ENCODE peak calls at places on chromosomes 7 and 10, in six cellular contexts. One of them, this sample, is unnamed.
A peak's percentile ranks its signal among the peaks of the same experiment; 100 is the strongest.

GRCh38 chr10:132705173-132705572 is 80.8 kb downstream of the NKX6-2 start:
- DNase-seq in left colon: peak; percentile 14
- DNase-seq in endothelial cell: no peak
- DNase-seq in activated gamma-delta T cell treated with Interleukin-2 at 50 U/mL for 16 hours: no peak
- DNase-seq in M059J: no peak
- DNase-seq in HCEC 1CT: no peak
- DNase-seq in this sample: no peak

GRCh38 chr10:68559872-68560200 is 301 bp upstream of the TET1 start:
- DNase-seq in left colon: no peak
- DNase-seq in endothelial cell: no peak
- DNase-seq in activated gamma-delta T cell treated with Interleukin-2 at 50 U/mL for 16 hours: peak; percentile 5
- DNase-seq in M059J: no peak
- DNase-seq in HCEC 1CT: no peak
- DNase-seq in this sample: peak; percentile 16

GRCh38 chr7:151711906-151712771 is 164.8 kb downstream of the PRKAG2 start:
- DNase-seq in left colon: no peak
- DNase-seq in endothelial cell: no peak
- DNase-seq in activated gamma-delta T cell treated with Interleukin-2 at 50 U/mL for 16 hours: no peak
- DNase-seq in M059J: peak; percentile 41
- DNase-seq in HCEC 1CT: no peak
- DNase-seq in this sample: no peak

GRCh38 chr7:8197994-8198698 is 63.8 kb downstream of the ICA1 start:
- DNase-seq in left colon: no peak
- DNase-seq in endothelial cell: no peak
- DNase-seq in activated gamma-delta T cell treated with Interleukin-2 at 50 U/mL for 16 hours: peak; percentile 36
- DNase-seq in M059J: no peak
- DNase-seq in HCEC 1CT: no peak
- DNase-seq in this sample: no peak

GRCh38 chr10:61169294-61169693 is 225.3 kb upstream of the RHOBTB1 start:
- DNase-seq in left colon: no peak
- DNase-seq in endothelial cell: no peak
- DNase-seq in activated gamma-delta T cell treated with Interleukin-2 at 50 U/mL for 16 hours: no peak
- DNase-seq in M059J: no peak
- DNase-seq in HCEC 1CT: no peak
- DNase-seq in this sample: no peak

GRCh38 chr10:113179270-113179669 is 229.2 kb downstream of the TCF7L2 start:
- DNase-seq in left colon: no peak
- DNase-seq in endothelial cell: no peak
- DNase-seq in activated gamma-delta T cell treated with Interleukin-2 at 50 U/mL for 16 hours: no peak
- DNase-seq in M059J: no peak
- DNase-seq in HCEC 1CT: no peak
- DNase-seq in this sample: no peak

GRCh38 chr7:9149499-9150082 is 716.2 kb downstream of the NXPH1 start:
- DNase-seq in left colon: no peak
- DNase-seq in endothelial cell: no peak
- DNase-seq in activated gamma-delta T cell treated with Interleukin-2 at 50 U/mL for 16 hours: no peak
- DNase-seq in M059J: no peak
- DNase-seq in HCEC 1CT: peak; percentile 18
- DNase-seq in this sample: no peak

GRCh38 chr7:101567231-101567630 is 61.9 kb downstream of the MYL10 start:
- DNase-seq in left colon: no peak
- DNase-seq in endothelial cell: no peak
- DNase-seq in activated gamma-delta T cell treated with Interleukin-2 at 50 U/mL for 16 hours: no peak
- DNase-seq in M059J: no peak
- DNase-seq in HCEC 1CT: no peak
- DNase-seq in this sample: no peak

GRCh38 chr10:102726274-102726673 is 11.8 kb downstream of the SFXN2 start:
- DNase-seq in left colon: no peak
- DNase-seq in endothelial cell: no peak
- DNase-seq in activated gamma-delta T cell treated with Interleukin-2 at 50 U/mL for 16 hours: no peak
- DNase-seq in M059J: peak; percentile 53
- DNase-seq in HCEC 1CT: peak; percentile 42
- DNase-seq in this sample: no peak

GRCh38 chr10:43026039-43026973 is 50.6 kb upstream of the RET start:
- DNase-seq in left colon: no peak
- DNase-seq in endothelial cell: no peak
- DNase-seq in activated gamma-delta T cell treated with Interleukin-2 at 50 U/mL for 16 hours: no peak
- DNase-seq in M059J: no peak
- DNase-seq in HCEC 1CT: no peak
- DNase-seq in this sample: peak; percentile 45

GRCh38 chr10:84548869-84549268 is 220.5 kb downstream of the CCSER2 start:
- DNase-seq in left colon: no peak
- DNase-seq in endothelial cell: peak; percentile 22
- DNase-seq in activated gamma-delta T cell treated with Interleukin-2 at 50 U/mL for 16 hours: no peak
- DNase-seq in M059J: no peak
- DNase-seq in HCEC 1CT: peak; percentile 34
- DNase-seq in this sample: no peak

GRCh38 chr10:11856678-11857077 is 33.5 kb downstream of the PROSER2 start:
- DNase-seq in left colon: no peak
- DNase-seq in endothelial cell: no peak
- DNase-seq in activated gamma-delta T cell treated with Interleukin-2 at 50 U/mL for 16 hours: no peak
- DNase-seq in M059J: no peak
- DNase-seq in HCEC 1CT: peak; percentile 15
- DNase-seq in this sample: no peak

This sample was measured in mucosa of gallbladder.